ENCODE peak calls at places on chromosomes 2 and 18, in five cellular contexts. Y is glutamatergic neuron; E is cardiac muscle cell; V is HuH-7; M is activated T-cell treated with anti-CD3 and anti-CD28 coated beads, Interleukin-2, amount 50 U/mL, for 4 hours. R is an unnamed sample.

GRCh38 chr2:121527009-121527682 is 3.5 kb upstream of the RNU4ATAC start:
- DNase-seq in Y (no peak), M (no peak), V (no peak), E (no peak), R (no peak)

GRCh38 chr2:176129013-176129796 is at the start of gene HOXD8:
- DNase-seq in E (peak; percentile 57), V (peak; percentile 72), Y (peak; percentile 75), M (no peak), R (peak; percentile 52)

GRCh38 chr18:53560546-53560945 is 663.9 kb downstream of the MBD2 start:
- DNase-seq in Y (no peak), M (no peak), V (no peak), E (no peak), R (no peak)

GRCh38 chr2:85314884-85315242 is 12.9 kb downstream of the TGOLN2 start:
- DNase-seq in E (no peak), V (no peak), Y (no peak), M (no peak), R (no peak)

GRCh38 chr2:19801367-19802087 is 100.3 kb downstream of the TTC32 start:
- DNase-seq in V (no peak), M (no peak), Y (no peak), E (no peak), R (no peak)

GRCh38 chr2:70988726-70989648 is 5.7 kb downstream of the TEX261 start:
- DNase-seq in E (no peak), V (no peak), Y (no peak), M (no peak), R (peak; percentile 30)

GRCh38 chr18:36035253-36035652 is 32.1 kb downstream of the RPRD1A start:
- DNase-seq in V (no peak), Y (no peak), E (no peak), M (no peak), R (no peak)

GRCh38 chr2:236179653-236180500 is 11.7 kb upstream of the GBX2 start:
- DNase-seq in V (peak; percentile 4), E (no peak), M (no peak), Y (no peak), R (no peak)

GRCh38 chr2:29193111-29193510 is 77.9 kb downstream of the CLIP4 start:
- DNase-seq in Y (no peak), V (no peak), M (no peak), E (no peak), R (no peak)

GRCh38 chr18:75317723-75318122 is 107.1 kb downstream of the TSHZ1 start:
- DNase-seq in Y (no peak), E (no peak), M (no peak), V (no peak), R (no peak)

GRCh38 chr2:161418715-161419337 is 2.7 kb downstream of the TBR1 start:
- DNase-seq in M (no peak), E (peak; percentile 52), Y (peak; percentile 69), V (peak; percentile 52), R (peak; percentile 50)